ENCODE peak calls at places on chromosomes 13 and 19, in seven cellular contexts. H, Q, J, S, M, E and W are unnamed samples.

GRCh38 chr13:70043685-70044084 is 63.9 kb upstream of the ATXN8OS start:
- DNase-seq in H (no peak), Q (no peak), J (no peak), S (no peak), M (no peak), E (no peak), W (no peak)

GRCh38 chr19:50358483-50359431 is 6.7 kb downstream of the NAPSA start:
- DNase-seq in H (peak; percentile 51), Q (peak; percentile 73), J (peak; percentile 61), S (peak; percentile 52), M (no peak), E (peak; percentile 93), W (no peak)

GRCh38 chr13:23987331-23987730 is 90.0 kb upstream of the C1QTNF9B start:
- DNase-seq in H (peak; percentile 86), Q (no peak), J (peak; percentile 61), S (no peak), M (no peak), E (no peak), W (no peak)

GRCh38 chr19:17311455-17312248 is 2.3 kb downstream of the DDA1 start:
- DNase-seq in H (no peak), Q (no peak), J (no peak), S (no peak), M (peak; percentile 74), E (no peak), W (no peak)

GRCh38 chr13:23629566-23630272 is 59.5 kb downstream of the TNFRSF19 start:
- DNase-seq in H (no peak), Q (no peak), J (no peak), S (no peak), M (no peak), E (no peak), W (peak; percentile 74)

GRCh38 chr13:99996177-99996705 is 14.7 kb downstream of the ZIC2 start:
- DNase-seq in H (peak; percentile 45), Q (no peak), J (no peak), S (no peak), M (no peak), E (no peak), W (no peak)

GRCh38 chr13:30388401-30389283 is 33.7 kb upstream of the UBE2L5 start:
- DNase-seq in H (peak; percentile 75), Q (peak; percentile 58), J (peak; percentile 56), S (no peak), M (no peak), E (no peak), W (peak; percentile 68)

GRCh38 chr13:76799696-76800095 is 86.5 kb downstream of the KCTD12 start:
- DNase-seq in H (no peak), Q (no peak), J (peak; percentile 58), S (no peak), M (peak; percentile 42), E (no peak), W (no peak)

GRCh38 chr13:100234524-100235136 is 145.7 kb downstream of the PCCA start:
- DNase-seq in H (peak; percentile 46), Q (no peak), J (no peak), S (no peak), M (no peak), E (no peak), W (no peak)

GRCh38 chr19:12703056-12703455 is 6.6 kb upstream of the FBXW9 start:
- DNase-seq in H (peak; percentile 53), Q (no peak), J (peak; percentile 60), S (no peak), M (peak; percentile 18), E (no peak), W (no peak)

GRCh38 chr19:58034476-58034790 is 608 bp downstream of the ZSCAN1 start:
- DNase-seq in H (no peak), Q (no peak), J (no peak), S (no peak), M (peak; percentile 39), E (no peak), W (no peak)
- H3K4me3 ChIP-seq in H (no peak overlapping the region), Q (peak overlapping the region; percentile 32), J (peak overlapping the region; percentile 41), S (no peak overlapping the region), M (peak overlapping the region; percentile 52), E (peak overlapping the region; percentile 20), W (peak overlapping the region; percentile 37)

DNA sequence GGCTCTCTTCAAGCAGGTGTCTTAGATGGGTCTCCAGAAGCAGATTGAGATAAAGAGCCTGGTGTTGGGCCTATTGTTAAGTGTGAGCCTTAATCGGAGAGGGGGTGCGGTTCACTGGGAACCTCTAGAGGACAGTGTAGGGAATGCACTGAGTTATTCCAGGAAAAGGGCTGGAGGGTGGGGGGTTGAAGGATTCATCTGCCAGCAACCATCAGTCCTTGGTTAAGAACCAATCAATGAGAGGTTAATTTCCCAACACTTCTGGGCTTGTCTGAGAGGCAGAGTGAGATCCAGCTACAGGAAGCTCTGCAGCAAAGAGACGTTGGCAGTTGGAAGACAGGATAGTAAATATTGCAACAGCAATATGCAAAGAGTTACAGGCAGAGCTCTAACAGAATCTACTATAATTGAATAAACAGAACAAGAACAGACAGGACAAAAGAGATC is 28.7 kb downstream of the CYP4F2 start:
- DNase-seq in H (peak; percentile 4), Q (no peak), J (peak; percentile 23), S (peak; percentile 7), M (no peak), E (no peak), W (peak; percentile 79)
- TF ChIP-seq CTCF in H (peak; percentile 45), Q (peak; percentile 36), J (peak; percentile 39), S (peak; percentile 60), M (no peak), E (peak; percentile 59), W (no peak)

GRCh38 chr13:50377726-50378270 is 362.6 kb downstream of the KCNRG start:
- DNase-seq in H (no peak), Q (no peak), J (no peak), S (no peak), M (no peak), E (no peak), W (no peak)
- H3K4me3 ChIP-seq in H (no peak overlapping the region), Q (no peak overlapping the region), J (no peak overlapping the region), S (no peak overlapping the region), M (no peak overlapping the region), E (no peak overlapping the region), W (no peak overlapping the region)

GRCh38 chr19:861756-862528 is 2.5 kb downstream of the CFD start:
- DNase-seq in H (peak; percentile 34), Q (no peak), J (peak; percentile 30), S (peak; percentile 47), M (peak; percentile 57), E (peak; percentile 88), W (no peak)
- TF ChIP-seq CTCF in H (no peak), Q (no peak), J (no peak), S (no peak), M (no peak), E (no peak), W (no peak)

GRCh38 chr13:53844747-53845146 is 816.1 kb downstream of the OLFM4 start:
- DNase-seq in H (no peak), Q (no peak), J (no peak), S (no peak), M (no peak), E (no peak), W (no peak)
- H3K4me3 ChIP-seq in H (no peak overlapping the region), Q (no peak overlapping the region), J (no peak overlapping the region), S (no peak overlapping the region), M (no peak overlapping the region), E (no peak overlapping the region), W (no peak overlapping the region)

GRCh38 chr13:44031555-44031954 is 151.9 kb downstream of the LACC1 start:
- DNase-seq in H (no peak), Q (no peak), J (no peak), S (no peak), M (no peak), E (no peak), W (no peak)
- TF ChIP-seq CTCF in H (no peak), Q (no peak), J (no peak), S (no peak), M (no peak), E (no peak), W (no peak)